ENCODE peak calls at places on chromosomes 4 and X, in seven cellular contexts. One of them, this sample, is unnamed.

GRCh38 chr4:142940614-142941013 is 94.5 kb upstream of the INPP4B start:
- DNase-seq in ovary: no peak
- DNase-seq in ELR: no peak
- DNase-seq in left colon: peak; percentile 34
- DNase-seq in GM23338: no peak
- DNase-seq in stimulated activated CD4-positive, alpha-beta T cell treated with anti-CD3 and anti-CD28 coated beads, Interleukin-1b, Interleukin-23, amount 100 ng/mL, for 4 hours: no peak
- DNase-seq in NCI-H1694: peak; percentile 79
- DNase-seq in this sample: no peak

GRCh38 chr4:135966936-135967335 is 1565.4 kb downstream of the PCDH18 start:
- DNase-seq in NCI-H1694: no peak
- DNase-seq in GM23338: no peak
- DNase-seq in ELR: no peak
- DNase-seq in stimulated activated CD4-positive, alpha-beta T cell treated with anti-CD3 and anti-CD28 coated beads, Interleukin-1b, Interleukin-23, amount 100 ng/mL, for 4 hours: no peak
- DNase-seq in left colon: no peak
- DNase-seq in ovary: no peak
- DNase-seq in this sample: no peak

GRCh38 chr4:76028242-76028859 is 5.1 kb upstream of the CXCL10 start:
- DNase-seq in stimulated activated CD4-positive, alpha-beta T cell treated with anti-CD3 and anti-CD28 coated beads, Interleukin-1b, Interleukin-23, amount 100 ng/mL, for 4 hours: no peak
- DNase-seq in ovary: no peak
- DNase-seq in ELR: no peak
- DNase-seq in NCI-H1694: no peak
- DNase-seq in left colon: no peak
- DNase-seq in GM23338: no peak
- DNase-seq in this sample: no peak

GRCh38 chr4:163085085-163085484 is 81.6 kb downstream of the NAF1 start:
- DNase-seq in GM23338: no peak
- DNase-seq in stimulated activated CD4-positive, alpha-beta T cell treated with anti-CD3 and anti-CD28 coated beads, Interleukin-1b, Interleukin-23, amount 100 ng/mL, for 4 hours: no peak
- DNase-seq in ELR: no peak
- DNase-seq in NCI-H1694: no peak
- DNase-seq in left colon: no peak
- DNase-seq in ovary: no peak
- DNase-seq in this sample: no peak

GRCh38 chr4:174437324-174437723 is 85.0 kb downstream of the HPGD start:
- DNase-seq in NCI-H1694: no peak
- DNase-seq in ELR: peak; percentile 55
- DNase-seq in left colon: no peak
- DNase-seq in ovary: no peak
- DNase-seq in GM23338: no peak
- DNase-seq in stimulated activated CD4-positive, alpha-beta T cell treated with anti-CD3 and anti-CD28 coated beads, Interleukin-1b, Interleukin-23, amount 100 ng/mL, for 4 hours: no peak
- DNase-seq in this sample: no peak

GRCh38 chr4:172952052-172952451 is 216.6 kb upstream of the GALNT7 start:
- DNase-seq in ovary: no peak
- DNase-seq in stimulated activated CD4-positive, alpha-beta T cell treated with anti-CD3 and anti-CD28 coated beads, Interleukin-1b, Interleukin-23, amount 100 ng/mL, for 4 hours: no peak
- DNase-seq in ELR: no peak
- DNase-seq in NCI-H1694: no peak
- DNase-seq in left colon: no peak
- DNase-seq in GM23338: peak; percentile 15
- DNase-seq in this sample: no peak

GRCh38 chr4:183658362-183659028 is 490 bp downstream of the RWDD4 start:
- DNase-seq in stimulated activated CD4-positive, alpha-beta T cell treated with anti-CD3 and anti-CD28 coated beads, Interleukin-1b, Interleukin-23, amount 100 ng/mL, for 4 hours: peak; percentile 22
- DNase-seq in ELR: peak; percentile 37
- DNase-seq in ovary: peak; percentile 41
- DNase-seq in NCI-H1694: no peak
- DNase-seq in left colon: peak; percentile 51
- DNase-seq in GM23338: peak; percentile 42
- DNase-seq in this sample: peak; percentile 49

GRCh38 chr4:19512086-19512485 is 739.6 kb upstream of the SLIT2 start:
- DNase-seq in NCI-H1694: no peak
- DNase-seq in left colon: no peak
- DNase-seq in stimulated activated CD4-positive, alpha-beta T cell treated with anti-CD3 and anti-CD28 coated beads, Interleukin-1b, Interleukin-23, amount 100 ng/mL, for 4 hours: no peak
- DNase-seq in ovary: no peak
- DNase-seq in ELR: no peak
- DNase-seq in GM23338: no peak
- DNase-seq in this sample: no peak

GRCh38 chrX:13197961-13198761 is 121.7 kb downstream of the ATXN3L start:
- DNase-seq in stimulated activated CD4-positive, alpha-beta T cell treated with anti-CD3 and anti-CD28 coated beads, Interleukin-1b, Interleukin-23, amount 100 ng/mL, for 4 hours: no peak
- DNase-seq in GM23338: peak; percentile 86
- DNase-seq in ELR: no peak
- DNase-seq in NCI-H1694: no peak
- DNase-seq in ovary: no peak
- DNase-seq in left colon: no peak
- DNase-seq in this sample: no peak

GRCh38 chr4:15914291-15914690 is 24.2 kb downstream of the FGFBP1 start:
- DNase-seq in left colon: no peak
- DNase-seq in stimulated activated CD4-positive, alpha-beta T cell treated with anti-CD3 and anti-CD28 coated beads, Interleukin-1b, Interleukin-23, amount 100 ng/mL, for 4 hours: no peak
- DNase-seq in GM23338: no peak
- DNase-seq in NCI-H1694: no peak
- DNase-seq in ELR: peak; percentile 64
- DNase-seq in ovary: no peak
- DNase-seq in this sample: no peak

GRCh38 chr4:17788956-17789355 is 7.5 kb upstream of the FAM184B start:
- DNase-seq in left colon: no peak
- DNase-seq in stimulated activated CD4-positive, alpha-beta T cell treated with anti-CD3 and anti-CD28 coated beads, Interleukin-1b, Interleukin-23, amount 100 ng/mL, for 4 hours: no peak
- DNase-seq in ELR: peak; percentile 47
- DNase-seq in ovary: no peak
- DNase-seq in NCI-H1694: no peak
- DNase-seq in GM23338: no peak
- DNase-seq in this sample: no peak

GRCh38 chrX:110454336-110454735 is 95.7 kb downstream of the RTL9 start:
- DNase-seq in GM23338: no peak
- DNase-seq in stimulated activated CD4-positive, alpha-beta T cell treated with anti-CD3 and anti-CD28 coated beads, Interleukin-1b, Interleukin-23, amount 100 ng/mL, for 4 hours: no peak
- DNase-seq in ovary: no peak
- DNase-seq in left colon: no peak
- DNase-seq in NCI-H1694: no peak
- DNase-seq in ELR: no peak
- DNase-seq in this sample: no peak

GRCh38 chr4:123661080-123661737 is 264.6 kb downstream of the SPRY1 start:
- DNase-seq in NCI-H1694: no peak
- DNase-seq in GM23338: peak; percentile 32
- DNase-seq in stimulated activated CD4-positive, alpha-beta T cell treated with anti-CD3 and anti-CD28 coated beads, Interleukin-1b, Interleukin-23, amount 100 ng/mL, for 4 hours: no peak
- DNase-seq in ELR: peak; percentile 41
- DNase-seq in ovary: no peak
- DNase-seq in left colon: no peak
- DNase-seq in this sample: no peak

GRCh38 chr4:154559141-154559841 is 3.5 kb upstream of the FGB start:
- DNase-seq in NCI-H1694: peak; percentile 9
- DNase-seq in GM23338: peak; percentile 80
- DNase-seq in left colon: peak; percentile 18
- DNase-seq in ELR: peak; percentile 67
- DNase-seq in stimulated activated CD4-positive, alpha-beta T cell treated with anti-CD3 and anti-CD28 coated beads, Interleukin-1b, Interleukin-23, amount 100 ng/mL, for 4 hours: no peak
- DNase-seq in ovary: no peak
- DNase-seq in this sample: peak; percentile 56

GRCh38 chrX:13377537-13377936 is 57.7 kb upstream of the ATXN3L start:
- DNase-seq in ELR: peak; percentile 55
- DNase-seq in NCI-H1694: peak; percentile 83
- DNase-seq in GM23338: no peak
- DNase-seq in stimulated activated CD4-positive, alpha-beta T cell treated with anti-CD3 and anti-CD28 coated beads, Interleukin-1b, Interleukin-23, amount 100 ng/mL, for 4 hours: no peak
- DNase-seq in left colon: no peak
- DNase-seq in ovary: peak; percentile 22
- DNase-seq in this sample: no peak

GRCh38 chrX:120769576-120770341 is 105.9 kb downstream of the CT47B1 start:
- DNase-seq in ELR: peak; percentile 69
- DNase-seq in NCI-H1694: peak; percentile 4
- DNase-seq in ovary: no peak
- DNase-seq in stimulated activated CD4-positive, alpha-beta T cell treated with anti-CD3 and anti-CD28 coated beads, Interleukin-1b, Interleukin-23, amount 100 ng/mL, for 4 hours: no peak
- DNase-seq in left colon: no peak
- DNase-seq in GM23338: peak; percentile 17
- DNase-seq in this sample: peak; percentile 37

GRCh38 chr4:156734965-156735895 is 236.4 kb downstream of the PDGFC start:
- DNase-seq in left colon: no peak
- DNase-seq in NCI-H1694: no peak
- DNase-seq in stimulated activated CD4-positive, alpha-beta T cell treated with anti-CD3 and anti-CD28 coated beads, Interleukin-1b, Interleukin-23, amount 100 ng/mL, for 4 hours: no peak
- DNase-seq in GM23338: no peak
- DNase-seq in ovary: no peak
- DNase-seq in ELR: peak; percentile 75
- DNase-seq in this sample: no peak

GRCh38 chr4:40292313-40292759 is 42.8 kb upstream of the CHRNA9 start:
- DNase-seq in ovary: no peak
- DNase-seq in stimulated activated CD4-positive, alpha-beta T cell treated with anti-CD3 and anti-CD28 coated beads, Interleukin-1b, Interleukin-23, amount 100 ng/mL, for 4 hours: no peak
- DNase-seq in left colon: no peak
- DNase-seq in ELR: peak; percentile 73
- DNase-seq in GM23338: peak; percentile 58
- DNase-seq in NCI-H1694: no peak
- DNase-seq in this sample: no peak

GRCh38 chr4:140061194-140061593 is 92.8 kb downstream of the MAML3 start:
- DNase-seq in ELR: no peak
- DNase-seq in GM23338: no peak
- DNase-seq in NCI-H1694: no peak
- DNase-seq in stimulated activated CD4-positive, alpha-beta T cell treated with anti-CD3 and anti-CD28 coated beads, Interleukin-1b, Interleukin-23, amount 100 ng/mL, for 4 hours: no peak
- DNase-seq in ovary: no peak
- DNase-seq in left colon: no peak
- DNase-seq in this sample: no peak

GRCh38 chrX:150933945-150934350 is 35.5 kb upstream of the CD99L2 start:
- DNase-seq in ovary: no peak
- DNase-seq in stimulated activated CD4-positive, alpha-beta T cell treated with anti-CD3 and anti-CD28 coated beads, Interleukin-1b, Interleukin-23, amount 100 ng/mL, for 4 hours: no peak
- DNase-seq in left colon: no peak
- DNase-seq in GM23338: no peak
- DNase-seq in NCI-H1694: no peak
- DNase-seq in ELR: no peak
- DNase-seq in this sample: peak; percentile 23

GRCh38 chr4:81807927-81808672 is 336.4 kb upstream of the RASGEF1B start:
- DNase-seq in stimulated activated CD4-positive, alpha-beta T cell treated with anti-CD3 and anti-CD28 coated beads, Interleukin-1b, Interleukin-23, amount 100 ng/mL, for 4 hours: no peak
- DNase-seq in left colon: no peak
- DNase-seq in ELR: no peak
- DNase-seq in NCI-H1694: no peak
- DNase-seq in ovary: no peak
- DNase-seq in GM23338: no peak
- DNase-seq in this sample: no peak

GRCh38 chr4:114754616-114755015 is 156.0 kb downstream of the UGT8 start:
- DNase-seq in ELR: no peak
- DNase-seq in stimulated activated CD4-positive, alpha-beta T cell treated with anti-CD3 and anti-CD28 coated beads, Interleukin-1b, Interleukin-23, amount 100 ng/mL, for 4 hours: no peak
- DNase-seq in ovary: no peak
- DNase-seq in GM23338: no peak
- DNase-seq in NCI-H1694: no peak
- DNase-seq in left colon: no peak
- DNase-seq in this sample: no peak

GRCh38 chr4:54185871-54186270 is 43.2 kb upstream of the PDGFRA start:
- DNase-seq in ELR: no peak
- DNase-seq in stimulated activated CD4-positive, alpha-beta T cell treated with anti-CD3 and anti-CD28 coated beads, Interleukin-1b, Interleukin-23, amount 100 ng/mL, for 4 hours: no peak
- DNase-seq in ovary: no peak
- DNase-seq in NCI-H1694: no peak
- DNase-seq in left colon: no peak
- DNase-seq in GM23338: no peak
- DNase-seq in this sample: no peak

GRCh38 chr4:2762048-2762447 is 5.9 kb upstream of the TNIP2 start:
- DNase-seq in left colon: no peak
- DNase-seq in ovary: no peak
- DNase-seq in GM23338: no peak
- DNase-seq in stimulated activated CD4-positive, alpha-beta T cell treated with anti-CD3 and anti-CD28 coated beads, Interleukin-1b, Interleukin-23, amount 100 ng/mL, for 4 hours: no peak
- DNase-seq in NCI-H1694: no peak
- DNase-seq in ELR: no peak
- DNase-seq in this sample: no peak

GRCh38 chr4:89067407-89067806 is 10.4 kb upstream of the FAM13A start:
- DNase-seq in GM23338: no peak
- DNase-seq in ELR: no peak
- DNase-seq in left colon: no peak
- DNase-seq in ovary: no peak
- DNase-seq in stimulated activated CD4-positive, alpha-beta T cell treated with anti-CD3 and anti-CD28 coated beads, Interleukin-1b, Interleukin-23, amount 100 ng/mL, for 4 hours: no peak
- DNase-seq in NCI-H1694: no peak
- DNase-seq in this sample: no peak

GRCh38 chr4:61549356-61549755 is 349.2 kb downstream of the ADGRL3 start:
- DNase-seq in stimulated activated CD4-positive, alpha-beta T cell treated with anti-CD3 and anti-CD28 coated beads, Interleukin-1b, Interleukin-23, amount 100 ng/mL, for 4 hours: no peak
- DNase-seq in NCI-H1694: no peak
- DNase-seq in ELR: no peak
- DNase-seq in GM23338: no peak
- DNase-seq in ovary: no peak
- DNase-seq in left colon: no peak
- DNase-seq in this sample: no peak

GRCh38 chr4:123363729-123364128 is 32.9 kb upstream of the SPRY1 start:
- DNase-seq in NCI-H1694: no peak
- DNase-seq in ELR: no peak
- DNase-seq in left colon: no peak
- DNase-seq in GM23338: no peak
- DNase-seq in ovary: no peak
- DNase-seq in stimulated activated CD4-positive, alpha-beta T cell treated with anti-CD3 and anti-CD28 coated beads, Interleukin-1b, Interleukin-23, amount 100 ng/mL, for 4 hours: no peak
- DNase-seq in this sample: no peak

GRCh38 chr4:146437778-146438177 is 84.0 kb downstream of the SLC10A7 start:
- DNase-seq in stimulated activated CD4-positive, alpha-beta T cell treated with anti-CD3 and anti-CD28 coated beads, Interleukin-1b, Interleukin-23, amount 100 ng/mL, for 4 hours: no peak
- DNase-seq in left colon: no peak
- DNase-seq in ovary: no peak
- DNase-seq in ELR: no peak
- DNase-seq in GM23338: no peak
- DNase-seq in NCI-H1694: no peak
- DNase-seq in this sample: no peak

This sample was measured in neural progenitor cell.